ENCODE peak calls at places on chromosomes 12 and 14, in seven cellular contexts. One of them, this sample, is unnamed.

GRCh38 chr12:10701843-10702242 is 21.3 kb downstream of the YBX3 start:
- ATAC-seq in PC-3: no peak
- ATAC-seq in right cardiac atrium: no peak
- ATAC-seq in CD4-positive, alpha-beta T cell: no peak
- ATAC-seq in HepG2: no peak
- ATAC-seq in lower lobe of right lung: no peak
- ATAC-seq in heart left ventricle: no peak
- ATAC-seq in this sample: no peak

GRCh38 chr12:42326466-42327226 is 679 bp downstream of the PPHLN1 start:
- ATAC-seq in PC-3: peak; percentile 37
- ATAC-seq in right cardiac atrium: no peak
- ATAC-seq in CD4-positive, alpha-beta T cell: peak; percentile 36
- ATAC-seq in HepG2: peak; percentile 41
- ATAC-seq in lower lobe of right lung: peak; percentile 61
- ATAC-seq in heart left ventricle: peak; percentile 20
- ATAC-seq in this sample: no peak

GRCh38 chr14:99612737-99613330 is 8.8 kb upstream of the CCDC85C start:
- ATAC-seq in PC-3: no peak
- ATAC-seq in right cardiac atrium: peak; percentile 49
- ATAC-seq in CD4-positive, alpha-beta T cell: no peak
- ATAC-seq in HepG2: peak; percentile 29
- ATAC-seq in lower lobe of right lung: no peak
- ATAC-seq in heart left ventricle: peak; percentile 59
- ATAC-seq in this sample: no peak

GRCh38 chr12:65918057-65918456 is 93.8 kb downstream of the HMGA2 start:
- ATAC-seq in PC-3: no peak
- ATAC-seq in right cardiac atrium: no peak
- ATAC-seq in CD4-positive, alpha-beta T cell: no peak
- ATAC-seq in HepG2: no peak
- ATAC-seq in lower lobe of right lung: no peak
- ATAC-seq in heart left ventricle: no peak
- ATAC-seq in this sample: no peak

GRCh38 chr14:103123634-103124500 is 606 bp downstream of the TNFAIP2 start:
- ATAC-seq in PC-3: peak; percentile 41
- ATAC-seq in right cardiac atrium: peak; percentile 8
- ATAC-seq in CD4-positive, alpha-beta T cell: no peak
- ATAC-seq in HepG2: no peak
- ATAC-seq in lower lobe of right lung: peak; percentile 5
- ATAC-seq in heart left ventricle: peak; percentile 27
- ATAC-seq in this sample: peak; percentile 21

GRCh38 chr12:122517877-122518276 is 8.9 kb downstream of the RSRC2 start:
- ATAC-seq in PC-3: peak; percentile 92
- ATAC-seq in right cardiac atrium: peak; percentile 22
- ATAC-seq in CD4-positive, alpha-beta T cell: no peak
- ATAC-seq in HepG2: peak; percentile 31
- ATAC-seq in lower lobe of right lung: peak; percentile 49
- ATAC-seq in heart left ventricle: peak; percentile 48
- ATAC-seq in this sample: no peak

GRCh38 chr12:117228239-117228638 is 38.0 kb upstream of the FBXO21 start:
- ATAC-seq in PC-3: peak; percentile 98
- ATAC-seq in right cardiac atrium: no peak
- ATAC-seq in CD4-positive, alpha-beta T cell: no peak
- ATAC-seq in HepG2: no peak
- ATAC-seq in lower lobe of right lung: no peak
- ATAC-seq in heart left ventricle: no peak
- ATAC-seq in this sample: no peak

GRCh38 chr12:93762059-93762719 is 85.0 kb downstream of the CRADD start:
- ATAC-seq in PC-3: no peak
- ATAC-seq in right cardiac atrium: no peak
- ATAC-seq in CD4-positive, alpha-beta T cell: no peak
- ATAC-seq in HepG2: no peak
- ATAC-seq in lower lobe of right lung: no peak
- ATAC-seq in heart left ventricle: no peak
- ATAC-seq in this sample: no peak

GRCh38 chr12:22938323-22938722 is 313.4 kb downstream of the ETNK1 start:
- ATAC-seq in PC-3: no peak
- ATAC-seq in right cardiac atrium: no peak
- ATAC-seq in CD4-positive, alpha-beta T cell: no peak
- ATAC-seq in HepG2: no peak
- ATAC-seq in lower lobe of right lung: no peak
- ATAC-seq in heart left ventricle: no peak
- ATAC-seq in this sample: no peak

GRCh38 chr12:52615208-52615868 is 3.0 kb downstream of the KRT73 start:
- ATAC-seq in PC-3: no peak
- ATAC-seq in right cardiac atrium: no peak
- ATAC-seq in CD4-positive, alpha-beta T cell: peak; percentile 32
- ATAC-seq in HepG2: no peak
- ATAC-seq in lower lobe of right lung: no peak
- ATAC-seq in heart left ventricle: no peak
- ATAC-seq in this sample: no peak

GRCh38 chr14:74480051-74480450 is 13.1 kb downstream of the NPC2 start:
- ATAC-seq in PC-3: no peak
- ATAC-seq in right cardiac atrium: no peak
- ATAC-seq in CD4-positive, alpha-beta T cell: no peak
- ATAC-seq in HepG2: no peak
- ATAC-seq in lower lobe of right lung: no peak
- ATAC-seq in heart left ventricle: no peak
- ATAC-seq in this sample: no peak

GRCh38 chr12:124109760-124110159 is 136.7 kb downstream of the ZNF664 start:
- ATAC-seq in PC-3: peak; percentile 33
- ATAC-seq in right cardiac atrium: no peak
- ATAC-seq in CD4-positive, alpha-beta T cell: no peak
- ATAC-seq in HepG2: no peak
- ATAC-seq in lower lobe of right lung: no peak
- ATAC-seq in heart left ventricle: no peak
- ATAC-seq in this sample: no peak

GRCh38 chr12:60196366-60196765 is 600.5 kb downstream of the SLC16A7 start:
- ATAC-seq in PC-3: no peak
- ATAC-seq in right cardiac atrium: no peak
- ATAC-seq in CD4-positive, alpha-beta T cell: no peak
- ATAC-seq in HepG2: no peak
- ATAC-seq in lower lobe of right lung: no peak
- ATAC-seq in heart left ventricle: no peak
- ATAC-seq in this sample: no peak

GRCh38 chr14:104026024-104026423 is 59.5 kb upstream of the ASPG start:
- ATAC-seq in PC-3: no peak
- ATAC-seq in right cardiac atrium: no peak
- ATAC-seq in CD4-positive, alpha-beta T cell: no peak
- ATAC-seq in HepG2: peak; percentile 43
- ATAC-seq in lower lobe of right lung: no peak
- ATAC-seq in heart left ventricle: no peak
- ATAC-seq in this sample: no peak

GRCh38 chr12:54217774-54218221 is 29.0 kb upstream of the SMUG1 start:
- ATAC-seq in PC-3: no peak
- ATAC-seq in right cardiac atrium: peak; percentile 6
- ATAC-seq in CD4-positive, alpha-beta T cell: no peak
- ATAC-seq in HepG2: no peak
- ATAC-seq in lower lobe of right lung: no peak
- ATAC-seq in heart left ventricle: peak; percentile 17
- ATAC-seq in this sample: no peak

GRCh38 chr14:67508973-67509372 is 20.5 kb upstream of the TMEM229B start:
- ATAC-seq in PC-3: no peak
- ATAC-seq in right cardiac atrium: no peak
- ATAC-seq in CD4-positive, alpha-beta T cell: no peak
- ATAC-seq in HepG2: no peak
- ATAC-seq in lower lobe of right lung: no peak
- ATAC-seq in heart left ventricle: no peak
- ATAC-seq in this sample: no peak

GRCh38 chr12:19026637-19027508 is 102.7 kb upstream of the PLEKHA5 start:
- ATAC-seq in PC-3: no peak
- ATAC-seq in right cardiac atrium: no peak
- ATAC-seq in CD4-positive, alpha-beta T cell: no peak
- ATAC-seq in HepG2: no peak
- ATAC-seq in lower lobe of right lung: no peak
- ATAC-seq in heart left ventricle: peak; percentile 69
- ATAC-seq in this sample: no peak

GRCh38 chr14:92401561-92401960 is 78.6 kb downstream of the SLC24A4 start:
- ATAC-seq in PC-3: no peak
- ATAC-seq in right cardiac atrium: no peak
- ATAC-seq in CD4-positive, alpha-beta T cell: no peak
- ATAC-seq in HepG2: no peak
- ATAC-seq in lower lobe of right lung: no peak
- ATAC-seq in heart left ventricle: no peak
- ATAC-seq in this sample: no peak

GRCh38 chr14:92397839-92398564 is 75.0 kb downstream of the SLC24A4 start:
- ATAC-seq in PC-3: no peak
- ATAC-seq in right cardiac atrium: no peak
- ATAC-seq in CD4-positive, alpha-beta T cell: no peak
- ATAC-seq in HepG2: no peak
- ATAC-seq in lower lobe of right lung: peak; percentile 63
- ATAC-seq in heart left ventricle: no peak
- ATAC-seq in this sample: no peak

GRCh38 chr14:92400579-92401444 is 77.8 kb downstream of the SLC24A4 start:
- ATAC-seq in PC-3: no peak
- ATAC-seq in right cardiac atrium: no peak
- ATAC-seq in CD4-positive, alpha-beta T cell: no peak
- ATAC-seq in HepG2: no peak
- ATAC-seq in lower lobe of right lung: peak; percentile 39
- ATAC-seq in heart left ventricle: no peak
- ATAC-seq in this sample: no peak

GRCh38 chr14:92392726-92393125 is 69.8 kb downstream of the SLC24A4 start:
- ATAC-seq in PC-3: no peak
- ATAC-seq in right cardiac atrium: no peak
- ATAC-seq in CD4-positive, alpha-beta T cell: no peak
- ATAC-seq in HepG2: no peak
- ATAC-seq in lower lobe of right lung: no peak
- ATAC-seq in heart left ventricle: no peak
- ATAC-seq in this sample: no peak

DNA sequence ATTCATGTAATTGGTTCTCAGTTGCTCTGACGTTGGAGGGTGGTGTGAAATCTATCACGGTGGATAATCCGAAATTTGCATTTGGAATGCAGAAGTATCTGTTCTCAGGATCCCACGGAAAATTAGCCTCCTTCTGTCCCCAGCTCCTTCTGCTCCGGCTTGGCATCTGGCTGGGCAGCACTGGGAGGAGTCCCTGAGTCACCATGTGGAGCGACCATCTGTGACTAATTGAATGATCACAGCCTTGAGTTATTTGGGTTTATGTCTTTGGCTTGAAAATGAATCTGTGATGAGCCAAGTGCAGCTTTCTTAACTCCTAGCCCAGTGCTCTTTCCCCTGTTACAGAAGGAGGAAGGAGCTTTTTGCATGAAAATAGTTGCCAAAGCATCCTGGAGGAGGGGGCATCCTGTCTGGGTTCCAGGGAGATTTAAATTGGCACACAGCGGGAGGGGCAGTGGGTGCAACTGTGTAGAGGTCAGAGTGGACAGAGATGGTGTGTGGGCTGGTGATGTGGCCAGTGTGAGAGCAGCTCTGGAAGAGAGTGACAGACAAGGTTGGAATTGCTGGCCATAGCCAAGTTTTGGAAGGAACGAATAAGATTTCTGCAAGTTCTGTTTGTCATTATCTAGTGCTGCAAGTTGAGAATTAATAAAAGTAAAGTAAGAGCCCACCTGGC is 74.3 kb downstream of the SLC24A4 start:
- ATAC-seq in PC-3: peak; percentile 98
- ATAC-seq in right cardiac atrium: no peak
- ATAC-seq in CD4-positive, alpha-beta T cell: no peak
- ATAC-seq in HepG2: no peak
- ATAC-seq in lower lobe of right lung: peak; percentile 88
- ATAC-seq in heart left ventricle: no peak
- ATAC-seq in this sample: no peak
- H3K27ac ChIP-seq in PC-3: peak overlapping the region; percentile 38
- H3K27ac ChIP-seq in right cardiac atrium: no peak overlapping the region
- H3K27ac ChIP-seq in CD4-positive, alpha-beta T cell: no peak overlapping the region
- H3K27ac ChIP-seq in HepG2: no peak overlapping the region
- H3K27ac ChIP-seq in lower lobe of right lung: no peak overlapping the region
- H3K27ac ChIP-seq in heart left ventricle: no peak overlapping the region
- H3K27ac ChIP-seq in this sample: no peak overlapping the region

GRCh38 chr12:56867216-56867615 is 67.0 kb downstream of the SDR9C7 start:
- ATAC-seq in PC-3: no peak
- ATAC-seq in right cardiac atrium: no peak
- ATAC-seq in CD4-positive, alpha-beta T cell: no peak
- ATAC-seq in HepG2: no peak
- ATAC-seq in lower lobe of right lung: no peak
- ATAC-seq in heart left ventricle: no peak
- ATAC-seq in this sample: no peak

GRCh38 chr12:56862264-56862663 is 71.9 kb downstream of the SDR9C7 start:
- ATAC-seq in PC-3: no peak
- ATAC-seq in right cardiac atrium: no peak
- ATAC-seq in CD4-positive, alpha-beta T cell: no peak
- ATAC-seq in HepG2: no peak
- ATAC-seq in lower lobe of right lung: no peak
- ATAC-seq in heart left ventricle: no peak
- ATAC-seq in this sample: no peak

GRCh38 chr12:56863789-56864188 is 70.4 kb downstream of the SDR9C7 start:
- ATAC-seq in PC-3: no peak
- ATAC-seq in right cardiac atrium: no peak
- ATAC-seq in CD4-positive, alpha-beta T cell: no peak
- ATAC-seq in HepG2: no peak
- ATAC-seq in lower lobe of right lung: no peak
- ATAC-seq in heart left ventricle: no peak
- ATAC-seq in this sample: no peak

GRCh38 chr12:56866493-56866892 is 67.7 kb downstream of the SDR9C7 start:
- ATAC-seq in PC-3: no peak
- ATAC-seq in right cardiac atrium: no peak
- ATAC-seq in CD4-positive, alpha-beta T cell: no peak
- ATAC-seq in HepG2: no peak
- ATAC-seq in lower lobe of right lung: no peak
- ATAC-seq in heart left ventricle: no peak
- ATAC-seq in this sample: no peak

DNA sequence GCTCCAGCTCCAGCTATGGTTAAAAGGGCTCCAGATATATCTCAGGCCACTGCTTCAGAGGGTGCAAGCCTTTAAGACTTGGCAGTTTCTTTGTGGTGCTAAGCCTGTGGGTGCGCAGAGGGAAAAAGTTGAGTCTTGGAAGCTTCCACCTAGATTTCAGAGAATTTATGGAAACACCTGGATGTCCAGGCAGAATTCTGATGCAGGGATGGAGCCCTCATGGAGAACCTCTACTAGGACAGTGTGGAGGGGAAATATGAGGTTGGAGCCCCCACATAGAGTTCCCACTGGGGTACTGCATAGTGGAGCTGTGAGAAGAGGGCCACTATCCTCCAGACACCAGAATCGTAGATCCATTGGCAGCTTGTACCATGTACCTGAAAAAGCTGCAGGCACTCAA is 69.9 kb downstream of the SDR9C7 start:
- ATAC-seq in PC-3: no peak
- ATAC-seq in right cardiac atrium: no peak
- ATAC-seq in CD4-positive, alpha-beta T cell: no peak
- ATAC-seq in HepG2: no peak
- ATAC-seq in lower lobe of right lung: no peak
- ATAC-seq in heart left ventricle: no peak
- ATAC-seq in this sample: no peak
- H3K9me3 ChIP-seq in PC-3: peaks cover 51% of the 10 kb centered on the region
- H3K9me3 ChIP-seq in right cardiac atrium: peaks cover 10% of the 10 kb centered on the region
- H3K9me3 ChIP-seq in CD4-positive, alpha-beta T cell: peaks cover 52% of the 10 kb centered on the region
- H3K9me3 ChIP-seq in HepG2: peaks cover 63% of the 10 kb centered on the region
- H3K9me3 ChIP-seq in lower lobe of right lung: peaks cover 28% of the 10 kb centered on the region
- H3K9me3 ChIP-seq in heart left ventricle: no peaks in the 10 kb centered on the region
- H3K9me3 ChIP-seq in this sample: no peaks in the 10 kb centered on the region

GRCh38 chr14:89339158-89339557 is 77.9 kb downstream of the FOXN3 start:
- ATAC-seq in PC-3: no peak
- ATAC-seq in right cardiac atrium: peak; percentile 32
- ATAC-seq in CD4-positive, alpha-beta T cell: no peak
- ATAC-seq in HepG2: peak; percentile 31
- ATAC-seq in lower lobe of right lung: no peak
- ATAC-seq in heart left ventricle: no peak
- ATAC-seq in this sample: no peak
- H3K27ac ChIP-seq in PC-3: no peak overlapping the region
- H3K27ac ChIP-seq in right cardiac atrium: no peak overlapping the region
- H3K27ac ChIP-seq in CD4-positive, alpha-beta T cell: no peak overlapping the region
- H3K27ac ChIP-seq in HepG2: peak overlapping the region; percentile 72
- H3K27ac ChIP-seq in lower lobe of right lung: peak overlapping the region; percentile 37
- H3K27ac ChIP-seq in heart left ventricle: peak overlapping the region; percentile 56
- H3K27ac ChIP-seq in this sample: peak overlapping the region; percentile 72

GRCh38 chr12:34386016-34386415 is 363.7 kb downstream of the ALG10 start:
- ATAC-seq in PC-3: no peak
- ATAC-seq in right cardiac atrium: no peak
- ATAC-seq in CD4-positive, alpha-beta T cell: no peak
- ATAC-seq in HepG2: no peak
- ATAC-seq in lower lobe of right lung: no peak
- ATAC-seq in heart left ventricle: no peak
- ATAC-seq in this sample: no peak
- H3K9me3 ChIP-seq in PC-3: no peaks in the 10 kb centered on the region
- H3K9me3 ChIP-seq in right cardiac atrium: no peaks in the 10 kb centered on the region
- H3K9me3 ChIP-seq in CD4-positive, alpha-beta T cell: peaks cover 34% of the 10 kb centered on the region
- H3K9me3 ChIP-seq in HepG2: no peaks in the 10 kb centered on the region
- H3K9me3 ChIP-seq in lower lobe of right lung: peaks cover 20% of the 10 kb centered on the region
- H3K9me3 ChIP-seq in heart left ventricle: no peaks in the 10 kb centered on the region
- H3K9me3 ChIP-seq in this sample: peaks cover 99% of the 10 kb centered on the region

This sample was measured in gastroesophageal sphincter.